ENCODE peak calls at places on chromosome 15, in four cellular contexts. K is psoas muscle, V is NCI-H2171, P is NCI-H774. Y is an unnamed sample.

GRCh38 chr15:98904466-98905048 is 103.0 kb downstream of the PGPEP1L start:
- DNase-seq in V (peak; percentile 59), P (no peak), K (no peak), Y (no peak)

GRCh38 chr15:40339621-40339945 is 1.2 kb downstream of the CCDC9B start:
- DNase-seq in V (no peak), P (no peak), K (no peak), Y (no peak)

GRCh38 chr15:84736375-84736774 is 12.0 kb upstream of the ZNF592 start:
- DNase-seq in P (no peak), V (no peak), K (no peak), Y (no peak)

GRCh38 chr15:73403171-73403570 is 34.4 kb upstream of the HCN4 start:
- DNase-seq in K (no peak), P (no peak), V (no peak), Y (no peak)

GRCh38 chr15:73753250-73754130 is at the start of gene INSYN1:
- DNase-seq in V (no peak), K (peak; percentile 67), P (no peak), Y (no peak)

GRCh38 chr15:100353469-100353868 is 11.7 kb upstream of the ADAMTS17 start:
- DNase-seq in K (no peak), P (no peak), V (no peak), Y (no peak)

GRCh38 chr15:78638658-78639314 is 2.2 kb downstream of the CHRNB4 start:
- DNase-seq in K (no peak), P (peak; percentile 20), V (peak; percentile 56), Y (no peak)

GRCh38 chr15:31032959-31033358 is 41.5 kb upstream of the MTMR10 start:
- DNase-seq in V (no peak), K (no peak), P (no peak), Y (no peak)

GRCh38 chr15:96158938-96159337 is 171.6 kb upstream of the NR2F2 start:
- DNase-seq in P (no peak), K (no peak), V (no peak), Y (no peak)

GRCh38 chr15:74957301-74958035 is 896 bp upstream of the RPP25 start:
- DNase-seq in V (peak; percentile 18), P (no peak), K (peak; percentile 63), Y (no peak)

GRCh38 chr15:83380026-83380425 is 67.1 kb upstream of the SH3GL3 start:
- DNase-seq in K (no peak), V (no peak), P (no peak), Y (no peak)

GRCh38 chr15:40106203-40107161 is 2.2 kb downstream of the BMF start:
- DNase-seq in V (no peak), K (peak; percentile 77), P (no peak), Y (peak; percentile 95)